ENCODE peak calls at places on chromosomes 13 and 19, in six cellular contexts. One of them, this sample, is unnamed.

GRCh38 chr13:72652681-72653080 is 74.7 kb downstream of the MZT1 start:
- DNase-seq in breast epithelium: no peak
- DNase-seq in HCT116: no peak
- DNase-seq in GM23338: no peak
- DNase-seq in HL-60: no peak
- DNase-seq in stomach: no peak
- DNase-seq in this sample: no peak

GRCh38 chr19:29271341-29271740 is 58.4 kb upstream of the UQCRFS1 start:
- DNase-seq in HL-60: no peak
- DNase-seq in HCT116: no peak
- DNase-seq in stomach: no peak
- DNase-seq in breast epithelium: no peak
- DNase-seq in GM23338: no peak
- DNase-seq in this sample: no peak

GRCh38 chr19:389935-390289 is 19.0 kb downstream of the C2CD4C start:
- DNase-seq in HCT116: no peak
- DNase-seq in stomach: no peak
- DNase-seq in breast epithelium: no peak
- DNase-seq in HL-60: no peak
- DNase-seq in GM23338: no peak
- DNase-seq in this sample: no peak

GRCh38 chr19:19606021-19606420 is 12.5 kb downstream of the PBX4 start:
- DNase-seq in HL-60: no peak
- DNase-seq in HCT116: peak
- DNase-seq in GM23338: no peak
- DNase-seq in breast epithelium: no peak
- DNase-seq in stomach: peak
- DNase-seq in this sample: no peak

GRCh38 chr19:7386308-7386707 is 37.6 kb downstream of the ARHGEF18 start:
- DNase-seq in HL-60: no peak
- DNase-seq in breast epithelium: no peak
- DNase-seq in GM23338: peak
- DNase-seq in HCT116: no peak
- DNase-seq in stomach: no peak
- DNase-seq in this sample: no peak

GRCh38 chr19:10230904-10231623 is at the start of gene S1PR2:
- DNase-seq in HL-60: peak
- DNase-seq in stomach: peak
- DNase-seq in HCT116: peak
- DNase-seq in breast epithelium: peak
- DNase-seq in GM23338: peak
- DNase-seq in this sample: no peak

GRCh38 chr13:75830842-75831241 is 194.7 kb downstream of the LMO7 start:
- DNase-seq in stomach: no peak
- DNase-seq in HL-60: no peak
- DNase-seq in HCT116: no peak
- DNase-seq in GM23338: no peak
- DNase-seq in breast epithelium: no peak
- DNase-seq in this sample: no peak

GRCh38 chr19:38049105-38049649 is 142.2 kb downstream of the SIPA1L3 start:
- DNase-seq in HCT116: no peak
- DNase-seq in HL-60: peak
- DNase-seq in GM23338: no peak
- DNase-seq in stomach: peak
- DNase-seq in breast epithelium: no peak
- DNase-seq in this sample: no peak

GRCh38 chr19:10284641-10285278 is 2.0 kb upstream of the ICAM4 start:
- DNase-seq in HL-60: no peak
- DNase-seq in breast epithelium: no peak
- DNase-seq in GM23338: no peak
- DNase-seq in stomach: no peak
- DNase-seq in HCT116: no peak
- DNase-seq in this sample: peak

GRCh38 chr19:47158879-47159509 is 28.4 kb downstream of the SAE1 start:
- DNase-seq in HL-60: no peak
- DNase-seq in HCT116: no peak
- DNase-seq in GM23338: no peak
- DNase-seq in stomach: no peak
- DNase-seq in breast epithelium: no peak
- DNase-seq in this sample: no peak

GRCh38 chr19:10173527-10173926 is 21.2 kb downstream of the DNMT1 start:
- DNase-seq in GM23338: no peak
- DNase-seq in HL-60: no peak
- DNase-seq in HCT116: no peak
- DNase-seq in stomach: no peak
- DNase-seq in breast epithelium: no peak
- DNase-seq in this sample: no peak

GRCh38 chr13:61255035-61255796 is 160.4 kb downstream of the PCDH20 start:
- DNase-seq in HL-60: no peak
- DNase-seq in stomach: no peak
- DNase-seq in GM23338: peak
- DNase-seq in HCT116: peak
- DNase-seq in breast epithelium: no peak
- DNase-seq in this sample: no peak

GRCh38 chr19:11152318-11153062 is 3.1 kb downstream of the SPC24 start:
- DNase-seq in stomach: peak
- DNase-seq in GM23338: no peak
- DNase-seq in HL-60: no peak
- DNase-seq in breast epithelium: peak
- DNase-seq in HCT116: no peak
- DNase-seq in this sample: peak

GRCh38 chr13:114130131-114130707 is 2.2 kb downstream of the RASA3 start:
- DNase-seq in stomach: no peak
- DNase-seq in GM23338: no peak
- DNase-seq in HL-60: no peak
- DNase-seq in breast epithelium: no peak
- DNase-seq in HCT116: no peak
- DNase-seq in this sample: no peak

GRCh38 chr19:6063576-6063961 is 46.7 kb downstream of the RFX2 start:
- DNase-seq in HCT116: no peak
- DNase-seq in stomach: no peak
- DNase-seq in breast epithelium: peak
- DNase-seq in HL-60: no peak
- DNase-seq in GM23338: no peak
- DNase-seq in this sample: no peak

GRCh38 chr19:6062961-6063575 is 47.2 kb downstream of the RFX2 start:
- DNase-seq in GM23338: no peak
- DNase-seq in HCT116: no peak
- DNase-seq in HL-60: no peak
- DNase-seq in stomach: no peak
- DNase-seq in breast epithelium: peak
- DNase-seq in this sample: peak

GRCh38 chr19:6060600-6061391 is 49.5 kb downstream of the RFX2 start:
- DNase-seq in HL-60: no peak
- DNase-seq in breast epithelium: peak
- DNase-seq in stomach: no peak
- DNase-seq in HCT116: no peak
- DNase-seq in GM23338: no peak
- DNase-seq in this sample: peak

GRCh38 chr19:6061420-6062130 is 48.7 kb downstream of the RFX2 start:
- DNase-seq in GM23338: no peak
- DNase-seq in HCT116: no peak
- DNase-seq in stomach: no peak
- DNase-seq in HL-60: no peak
- DNase-seq in breast epithelium: peak
- DNase-seq in this sample: peak

GRCh38 chr19:6062274-6062673 is 48.0 kb downstream of the RFX2 start:
- DNase-seq in breast epithelium: peak
- DNase-seq in HCT116: no peak
- DNase-seq in HL-60: peak
- DNase-seq in GM23338: no peak
- DNase-seq in stomach: peak
- DNase-seq in this sample: peak
- H3K4me3 ChIP-seq in breast epithelium: no peak
- H3K4me3 ChIP-seq in HCT116: no peak
- H3K4me3 ChIP-seq in HL-60: no peak
- H3K4me3 ChIP-seq in GM23338: no peak
- H3K4me3 ChIP-seq in stomach: no peak
- H3K4me3 ChIP-seq in this sample: no peak

DNA sequence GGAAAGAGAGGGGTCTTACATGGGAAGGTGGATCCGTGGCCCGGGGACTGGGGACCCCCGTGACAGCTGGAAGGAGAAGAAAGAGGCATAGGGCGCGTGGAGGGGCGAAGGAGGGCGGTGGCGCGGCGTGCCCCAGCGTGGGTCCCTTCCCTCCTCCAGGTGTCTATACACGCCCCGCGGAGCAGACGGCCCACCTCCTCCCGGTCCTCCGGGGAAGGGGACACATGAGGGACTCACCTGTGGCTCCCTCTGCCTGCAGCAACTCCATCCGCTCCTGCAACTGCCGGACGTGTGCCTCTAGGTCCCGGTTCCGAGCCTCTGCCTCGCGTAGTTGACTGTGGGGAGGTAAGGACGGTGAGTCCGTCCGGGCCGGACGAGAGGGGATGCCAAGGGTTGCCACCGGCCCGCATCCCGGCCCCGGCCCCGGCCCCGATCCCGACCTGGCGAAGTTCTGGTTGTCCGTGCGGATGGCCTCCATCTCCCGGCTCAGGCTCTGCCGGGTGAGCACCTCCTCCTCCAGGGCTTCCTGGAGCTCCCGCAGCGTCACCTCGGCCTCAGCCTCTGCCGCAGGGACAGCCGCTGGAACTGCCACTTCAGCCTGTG is 2.4 kb upstream of the SIX5 start:
- DNase-seq in GM23338: peak
- DNase-seq in breast epithelium: no peak
- DNase-seq in stomach: peak
- DNase-seq in HL-60: no peak
- DNase-seq in HCT116: no peak
- DNase-seq in this sample: no peak
- TF ChIP-seq POLR2AphosphoS5 in GM23338: no peak
- TF ChIP-seq POLR2AphosphoS5 in breast epithelium: no peak
- TF ChIP-seq POLR2AphosphoS5 in stomach: no peak
- TF ChIP-seq POLR2AphosphoS5 in HL-60: no peak
- TF ChIP-seq POLR2AphosphoS5 in HCT116: no peak
- TF ChIP-seq POLR2AphosphoS5 in this sample: no peak

GRCh38 chr19:1773173-1773572 is 19.9 kb downstream of the ONECUT3 start:
- DNase-seq in HCT116: peak
- DNase-seq in GM23338: no peak
- DNase-seq in stomach: no peak
- DNase-seq in HL-60: no peak
- DNase-seq in breast epithelium: no peak
- DNase-seq in this sample: no peak

GRCh38 chr19:1776606-1777147 is 23.4 kb downstream of the ONECUT3 start:
- DNase-seq in HL-60: no peak
- DNase-seq in HCT116: no peak
- DNase-seq in stomach: no peak
- DNase-seq in GM23338: no peak
- DNase-seq in breast epithelium: no peak
- DNase-seq in this sample: no peak

GRCh38 chr19:1774999-1775772 is 21.9 kb downstream of the ONECUT3 start:
- DNase-seq in HL-60: no peak
- DNase-seq in breast epithelium: no peak
- DNase-seq in GM23338: peak
- DNase-seq in HCT116: no peak
- DNase-seq in stomach: no peak
- DNase-seq in this sample: no peak

GRCh38 chr19:1777149-1777548 is 23.8 kb downstream of the ONECUT3 start:
- DNase-seq in HCT116: no peak
- DNase-seq in GM23338: no peak
- DNase-seq in breast epithelium: no peak
- DNase-seq in HL-60: no peak
- DNase-seq in stomach: no peak
- DNase-seq in this sample: no peak

GRCh38 chr19:1775951-1776605 is 22.8 kb downstream of the ONECUT3 start:
- DNase-seq in HCT116: no peak
- DNase-seq in breast epithelium: no peak
- DNase-seq in GM23338: no peak
- DNase-seq in stomach: no peak
- DNase-seq in HL-60: no peak
- DNase-seq in this sample: no peak
- H3K4me3 ChIP-seq in HCT116: no peak
- H3K4me3 ChIP-seq in breast epithelium: peak
- H3K4me3 ChIP-seq in GM23338: peak
- H3K4me3 ChIP-seq in stomach: no peak
- H3K4me3 ChIP-seq in HL-60: no peak
- H3K4me3 ChIP-seq in this sample: no peak

GRCh38 chr19:4619668-4620294 is 19.5 kb upstream of the TNFAIP8L1 start:
- DNase-seq in stomach: no peak
- DNase-seq in GM23338: no peak
- DNase-seq in HL-60: no peak
- DNase-seq in HCT116: no peak
- DNase-seq in breast epithelium: no peak
- DNase-seq in this sample: no peak
- TF ChIP-seq POLR2AphosphoS5 in stomach: no peak
- TF ChIP-seq POLR2AphosphoS5 in GM23338: no peak
- TF ChIP-seq POLR2AphosphoS5 in HL-60: no peak
- TF ChIP-seq POLR2AphosphoS5 in HCT116: no peak
- TF ChIP-seq POLR2AphosphoS5 in breast epithelium: no peak
- TF ChIP-seq POLR2AphosphoS5 in this sample: no peak

This sample was measured in vagina.